ENCODE peak calls at places on chromosomes 2 and 18, in eight cellular contexts. P is PC-3, F is AG04450, R is upper lobe of right lung, G is GM20000, O is H9, C is GM06990, H is glutamatergic neuron. Q is an unnamed sample.

GRCh38 chr2:209334188-209335017 is 89.4 kb upstream of the MAP2 start:
- DNase-seq in P (peak; percentile 82), F (peak; percentile 13), R (peak; percentile 50), G (peak; percentile 30), O (peak; percentile 40), C (peak; percentile 4), H (peak; percentile 65), Q (peak; percentile 34)

GRCh38 chr2:200860092-200860795 is 4.2 kb downstream of the CLK1 start:
- DNase-seq in P (no peak), F (no peak), R (no peak), G (no peak), O (no peak), C (no peak), H (no peak), Q (no peak)

GRCh38 chr18:38427736-38428135 is 862.1 kb upstream of the CELF4 start:
- DNase-seq in P (no peak), F (no peak), R (no peak), G (no peak), O (no peak), C (no peak), H (no peak), Q (no peak)

GRCh38 chr2:151268085-151268484 is 6.4 kb upstream of the RBM43 start:
- DNase-seq in P (no peak), F (no peak), R (no peak), G (no peak), O (no peak), C (no peak), H (no peak), Q (no peak)

GRCh38 chr2:237392186-237392585 is 21.8 kb downstream of the COL6A3 start:
- DNase-seq in P (no peak), F (no peak), R (no peak), G (no peak), O (no peak), C (no peak), H (no peak), Q (no peak)

GRCh38 chr2:165239230-165239629 is at the start of gene SCN2A:
- DNase-seq in P (peak; percentile 67), F (peak; percentile 2), R (no peak), G (peak; percentile 1), O (no peak), C (peak; percentile 20), H (no peak), Q (peak; percentile 9)

GRCh38 chr2:135874966-135875365 is 1.3 kb downstream of the MCM6 start:
- DNase-seq in P (no peak), F (no peak), R (no peak), G (no peak), O (no peak), C (no peak), H (no peak), Q (no peak)

GRCh38 chr2:238129166-238130010 is 9.1 kb upstream of the KLHL30 start:
- DNase-seq in P (no peak), F (no peak), R (no peak), G (no peak), O (no peak), C (no peak), H (peak; percentile 12), Q (no peak)

GRCh38 chr18:13614701-13615288 is 111.6 kb downstream of the FAM210A start:
- DNase-seq in P (no peak), F (no peak), R (no peak), G (peak; percentile 35), O (no peak), C (peak; percentile 68), H (no peak), Q (no peak)

GRCh38 chr2:71938659-71939587 is 208.7 kb downstream of the CYP26B1 start:
- DNase-seq in P (no peak), F (no peak), R (peak; percentile 45), G (no peak), O (peak; percentile 11), C (no peak), H (no peak), Q (no peak)

GRCh38 chr2:48114256-48114655 is 208.0 kb upstream of the FBXO11 start:
- DNase-seq in P (peak; percentile 79), F (no peak), R (no peak), G (peak; percentile 48), O (no peak), C (peak; percentile 24), H (no peak), Q (peak; percentile 50)

GRCh38 chr2:167212054-167212648 is 323.9 kb downstream of the XIRP2 start:
- DNase-seq in P (peak; percentile 90), F (no peak), R (no peak), G (peak; percentile 23), O (no peak), C (no peak), H (no peak), Q (peak; percentile 28)

GRCh38 chr2:233700028-233700635 is 7.4 kb downstream of the UGT1A6 start:
- DNase-seq in P (peak; percentile 81), F (peak; percentile 16), R (no peak), G (no peak), O (no peak), C (no peak), H (no peak), Q (no peak)

GRCh38 chr2:10452956-10453885 is 5.1 kb upstream of the ODC1 start:
- DNase-seq in P (no peak), F (no peak), R (no peak), G (no peak), O (no peak), C (no peak), H (no peak), Q (no peak)

GRCh38 chr2:29235411-29235810 is 120.2 kb downstream of the CLIP4 start:
- DNase-seq in P (no peak), F (no peak), R (no peak), G (no peak), O (no peak), C (no peak), H (no peak), Q (no peak)

GRCh38 chr2:29236074-29236473 is 120.9 kb downstream of the CLIP4 start:
- DNase-seq in P (no peak), F (no peak), R (no peak), G (no peak), O (no peak), C (no peak), H (no peak), Q (no peak)

GRCh38 chr2:29239209-29239960 is 124.2 kb downstream of the CLIP4 start:
- DNase-seq in P (no peak), F (no peak), R (peak; percentile 52), G (no peak), O (no peak), C (no peak), H (no peak), Q (no peak)

GRCh38 chr2:29241341-29241740 is 126.1 kb downstream of the CLIP4 start:
- DNase-seq in P (no peak), F (no peak), R (no peak), G (no peak), O (no peak), C (no peak), H (no peak), Q (no peak)

GRCh38 chr2:29238497-29238896 is 123.3 kb downstream of the CLIP4 start:
- DNase-seq in P (peak; percentile 71), F (no peak), R (peak; percentile 52), G (peak; percentile 58), O (peak; percentile 75), C (no peak), H (peak; percentile 66), Q (peak; percentile 62)
- TF ChIP-seq CTCF in P (peak; percentile 88), F (peak; percentile 74), R (peak; percentile 34), G (peak; percentile 59), O (peak; percentile 83), C (peak; percentile 82), H (peak; percentile 52), Q (peak; percentile 65)

DNA sequence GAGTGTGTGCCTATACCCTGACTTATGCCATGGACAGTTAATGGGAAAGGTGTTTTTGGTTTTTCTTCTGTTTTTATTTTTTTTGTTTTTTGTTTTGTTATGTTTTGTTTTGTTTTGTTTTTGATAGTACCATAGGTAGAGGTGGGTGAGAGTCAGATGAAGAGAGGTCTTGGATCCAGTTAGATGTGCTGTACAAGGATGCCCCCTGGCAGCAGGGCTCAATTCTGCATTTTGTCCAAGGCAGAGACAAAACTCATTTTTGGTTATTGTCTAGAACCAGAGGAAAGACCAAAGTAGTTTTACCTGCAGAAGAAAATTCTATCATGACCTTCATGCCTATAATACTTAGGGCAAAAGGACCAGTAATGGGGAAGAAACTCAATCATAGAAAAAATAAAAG is 48.5 kb downstream of the SLC5A7 start:
- DNase-seq in P (peak; percentile 31), F (no peak), R (no peak), G (no peak), O (no peak), C (no peak), H (no peak), Q (no peak)
- TF ChIP-seq CTCF in P (peak; percentile 80), F (peak; percentile 3), R (peak; percentile 12), G (no peak), O (no peak), C (peak; percentile 26), H (no peak), Q (peak; percentile 16)

DNA sequence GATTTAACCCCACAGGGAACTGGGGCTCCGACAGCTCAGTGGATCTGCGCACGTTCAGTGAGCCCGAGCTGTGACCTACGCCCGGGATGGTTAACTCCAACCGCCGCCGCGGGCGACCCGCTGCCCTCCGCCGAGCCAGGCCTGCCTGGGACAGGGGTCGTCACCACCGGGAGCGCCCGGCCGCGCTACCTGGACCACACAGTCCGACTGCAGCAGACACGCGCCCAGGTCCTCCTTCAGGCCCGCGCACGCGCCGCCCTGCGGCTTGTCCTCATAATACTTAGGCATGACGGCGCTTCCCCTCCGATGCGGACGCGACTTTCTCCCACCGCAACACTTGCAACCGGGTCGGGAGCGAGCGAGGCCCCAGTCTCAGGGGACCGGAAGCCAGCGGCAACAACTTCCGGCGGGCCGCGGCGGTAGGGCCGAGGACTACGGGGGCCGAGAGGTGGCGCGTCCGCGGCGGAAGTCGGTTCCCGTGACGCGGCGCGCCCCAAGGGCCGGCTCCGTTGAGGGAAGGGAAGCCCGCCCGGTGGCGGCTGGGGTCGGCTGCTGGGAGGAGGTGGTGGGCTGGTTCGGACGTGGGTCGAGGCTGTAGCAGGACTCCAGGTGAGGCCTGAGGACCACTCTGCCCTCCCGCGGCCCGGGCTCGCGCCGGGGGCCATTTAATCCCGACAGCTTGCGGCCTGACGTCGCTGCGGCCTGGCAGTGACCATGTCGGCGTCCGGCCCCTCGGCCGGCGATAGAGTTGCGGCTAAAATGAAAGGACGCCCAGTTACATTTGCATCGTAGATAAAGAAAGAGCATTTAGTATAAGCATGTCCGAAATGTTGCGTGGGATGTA is at the start of the genes COA5 and UNC50:
- DNase-seq in P (peak; percentile 87), F (peak; percentile 76), R (peak; percentile 96), G (peak; percentile 98), O (peak; percentile 87), C (peak; percentile 95), H (peak; percentile 95), Q (peak; percentile 98)
- TF ChIP-seq CTCF in P (no peak), F (peak; percentile 17), R (peak; percentile 10), G (no peak), O (peak; percentile 9), C (no peak), H (peak; percentile 13), Q (peak; percentile 7)

DNA sequence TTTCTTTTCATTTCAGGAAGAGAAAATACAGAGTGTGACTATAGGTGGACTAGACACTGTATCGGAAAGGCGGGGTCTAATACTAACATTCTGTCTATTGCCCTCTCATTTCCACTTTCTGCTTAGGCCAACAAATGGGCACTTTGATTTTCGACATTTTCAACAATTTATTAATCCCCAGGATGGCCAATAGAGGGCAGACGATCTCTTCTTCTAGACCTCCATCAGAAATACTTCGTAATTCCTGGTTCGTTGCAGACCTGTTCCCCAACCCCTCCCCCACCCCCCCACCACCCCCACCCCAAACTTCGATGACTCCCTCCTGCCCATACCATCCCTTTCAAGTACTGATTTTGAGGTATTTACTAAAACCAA is 3.6 kb upstream of the CRIM1 start:
- DNase-seq in P (peak; percentile 77), F (no peak), R (no peak), G (peak; percentile 65), O (peak; percentile 36), C (no peak), H (no peak), Q (no peak)
- TF ChIP-seq CTCF in P (peak; percentile 58), F (peak; percentile 61), R (peak; percentile 62), G (peak; percentile 61), O (peak; percentile 70), C (peak; percentile 42), H (peak; percentile 63), Q (peak; percentile 67)

GRCh38 chr2:241852116-241852980 is 6.3 kb downstream of the PDCD1 start:
- DNase-seq in P (no peak), F (no peak), R (peak; percentile 62), G (peak; percentile 23), O (peak; percentile 22), C (no peak), H (no peak), Q (peak; percentile 28)
- TF ChIP-seq CTCF in P (no peak), F (no peak), R (no peak), G (no peak), O (no peak), C (no peak), H (no peak), Q (no peak)